ENCODE peak calls at places on chromosome 18, in ten cellular contexts. One of them, this sample, is unnamed.

GRCh38 chr18:2223394-2223793 is 347.9 kb downstream of the METTL4 start:
- DNase-seq in nephron progenitor cell: no peak
- DNase-seq in MV-4-11: no peak
- DNase-seq in amniotic stem cell: no peak
- DNase-seq in astrocyte of the spinal cord: peak; percentile 63
- DNase-seq in stimulated activated CD8-positive, alpha-beta memory T cell treated with anti-CD3 and anti-CD28 coated beads, Interleukin-15, amount 100 ng/mL, for 1 hour: no peak
- DNase-seq in sigmoid colon: no peak
- DNase-seq in A673: no peak
- DNase-seq in amygdala: no peak
- DNase-seq in GM10248: no peak
- DNase-seq in this sample: no peak

GRCh38 chr18:34594243-34594642 is 115.9 kb upstream of the DTNA start:
- DNase-seq in stimulated activated CD8-positive, alpha-beta memory T cell treated with anti-CD3 and anti-CD28 coated beads, Interleukin-15, amount 100 ng/mL, for 1 hour: no peak
- DNase-seq in amniotic stem cell: no peak
- DNase-seq in astrocyte of the spinal cord: peak; percentile 7
- DNase-seq in MV-4-11: no peak
- DNase-seq in nephron progenitor cell: no peak
- DNase-seq in amygdala: no peak
- DNase-seq in sigmoid colon: no peak
- DNase-seq in A673: no peak
- DNase-seq in GM10248: no peak
- DNase-seq in this sample: no peak

GRCh38 chr18:61975526-61976326 is 82.9 kb upstream of the RNF152 start:
- DNase-seq in nephron progenitor cell: no peak
- DNase-seq in MV-4-11: no peak
- DNase-seq in amygdala: no peak
- DNase-seq in amniotic stem cell: no peak
- DNase-seq in stimulated activated CD8-positive, alpha-beta memory T cell treated with anti-CD3 and anti-CD28 coated beads, Interleukin-15, amount 100 ng/mL, for 1 hour: no peak
- DNase-seq in sigmoid colon: no peak
- DNase-seq in A673: no peak
- DNase-seq in astrocyte of the spinal cord: no peak
- DNase-seq in GM10248: no peak
- DNase-seq in this sample: no peak

GRCh38 chr18:24413148-24413547 is 13.3 kb upstream of the IMPACT start:
- DNase-seq in stimulated activated CD8-positive, alpha-beta memory T cell treated with anti-CD3 and anti-CD28 coated beads, Interleukin-15, amount 100 ng/mL, for 1 hour: no peak
- DNase-seq in sigmoid colon: no peak
- DNase-seq in GM10248: no peak
- DNase-seq in nephron progenitor cell: no peak
- DNase-seq in astrocyte of the spinal cord: no peak
- DNase-seq in amniotic stem cell: no peak
- DNase-seq in A673: no peak
- DNase-seq in amygdala: no peak
- DNase-seq in MV-4-11: no peak
- DNase-seq in this sample: no peak

GRCh38 chr18:28793911-28794310 is 617.0 kb upstream of the CDH2 start:
- DNase-seq in astrocyte of the spinal cord: no peak
- DNase-seq in MV-4-11: no peak
- DNase-seq in amygdala: no peak
- DNase-seq in amniotic stem cell: no peak
- DNase-seq in stimulated activated CD8-positive, alpha-beta memory T cell treated with anti-CD3 and anti-CD28 coated beads, Interleukin-15, amount 100 ng/mL, for 1 hour: no peak
- DNase-seq in nephron progenitor cell: no peak
- DNase-seq in A673: no peak
- DNase-seq in GM10248: no peak
- DNase-seq in sigmoid colon: no peak
- DNase-seq in this sample: no peak

GRCh38 chr18:58792086-58792485 is 72.6 kb upstream of the ZNF532 start:
- DNase-seq in GM10248: peak; percentile 71
- DNase-seq in MV-4-11: no peak
- DNase-seq in stimulated activated CD8-positive, alpha-beta memory T cell treated with anti-CD3 and anti-CD28 coated beads, Interleukin-15, amount 100 ng/mL, for 1 hour: no peak
- DNase-seq in nephron progenitor cell: no peak
- DNase-seq in sigmoid colon: no peak
- DNase-seq in amniotic stem cell: no peak
- DNase-seq in astrocyte of the spinal cord: no peak
- DNase-seq in A673: no peak
- DNase-seq in amygdala: no peak
- DNase-seq in this sample: no peak

GRCh38 chr18:7021994-7022840 is 95.4 kb downstream of the LAMA1 start:
- DNase-seq in nephron progenitor cell: no peak
- DNase-seq in sigmoid colon: no peak
- DNase-seq in amniotic stem cell: no peak
- DNase-seq in astrocyte of the spinal cord: peak; percentile 20
- DNase-seq in A673: peak; percentile 15
- DNase-seq in amygdala: no peak
- DNase-seq in MV-4-11: no peak
- DNase-seq in stimulated activated CD8-positive, alpha-beta memory T cell treated with anti-CD3 and anti-CD28 coated beads, Interleukin-15, amount 100 ng/mL, for 1 hour: no peak
- DNase-seq in GM10248: no peak
- DNase-seq in this sample: no peak

GRCh38 chr18:56505971-56506370 is 132.4 kb downstream of the TXNL1 start:
- DNase-seq in amygdala: no peak
- DNase-seq in sigmoid colon: no peak
- DNase-seq in stimulated activated CD8-positive, alpha-beta memory T cell treated with anti-CD3 and anti-CD28 coated beads, Interleukin-15, amount 100 ng/mL, for 1 hour: no peak
- DNase-seq in GM10248: no peak
- DNase-seq in MV-4-11: no peak
- DNase-seq in nephron progenitor cell: no peak
- DNase-seq in astrocyte of the spinal cord: no peak
- DNase-seq in A673: no peak
- DNase-seq in amniotic stem cell: no peak
- DNase-seq in this sample: no peak

GRCh38 chr18:3578621-3579020 is 128.6 kb downstream of the TGIF1 start:
- DNase-seq in nephron progenitor cell: no peak
- DNase-seq in amygdala: no peak
- DNase-seq in sigmoid colon: no peak
- DNase-seq in GM10248: no peak
- DNase-seq in astrocyte of the spinal cord: no peak
- DNase-seq in MV-4-11: no peak
- DNase-seq in amniotic stem cell: no peak
- DNase-seq in A673: no peak
- DNase-seq in stimulated activated CD8-positive, alpha-beta memory T cell treated with anti-CD3 and anti-CD28 coated beads, Interleukin-15, amount 100 ng/mL, for 1 hour: no peak
- DNase-seq in this sample: no peak

GRCh38 chr18:41532344-41533086 is 422.5 kb upstream of the PIK3C3 start:
- DNase-seq in amygdala: no peak
- DNase-seq in amniotic stem cell: peak; percentile 2
- DNase-seq in stimulated activated CD8-positive, alpha-beta memory T cell treated with anti-CD3 and anti-CD28 coated beads, Interleukin-15, amount 100 ng/mL, for 1 hour: no peak
- DNase-seq in nephron progenitor cell: no peak
- DNase-seq in astrocyte of the spinal cord: peak; percentile 1
- DNase-seq in MV-4-11: no peak
- DNase-seq in sigmoid colon: no peak
- DNase-seq in A673: peak; percentile 43
- DNase-seq in GM10248: no peak
- DNase-seq in this sample: no peak

GRCh38 chr18:7273301-7273911 is 42.5 kb downstream of the LRRC30 start:
- DNase-seq in GM10248: no peak
- DNase-seq in nephron progenitor cell: no peak
- DNase-seq in astrocyte of the spinal cord: peak; percentile 76
- DNase-seq in amniotic stem cell: peak; percentile 2
- DNase-seq in amygdala: no peak
- DNase-seq in sigmoid colon: peak; percentile 81
- DNase-seq in MV-4-11: peak; percentile 56
- DNase-seq in stimulated activated CD8-positive, alpha-beta memory T cell treated with anti-CD3 and anti-CD28 coated beads, Interleukin-15, amount 100 ng/mL, for 1 hour: no peak
- DNase-seq in A673: peak; percentile 22
- DNase-seq in this sample: peak; percentile 59

GRCh38 chr18:79372991-79373390 is 22.7 kb upstream of the NFATC1 start:
- DNase-seq in GM10248: no peak
- DNase-seq in stimulated activated CD8-positive, alpha-beta memory T cell treated with anti-CD3 and anti-CD28 coated beads, Interleukin-15, amount 100 ng/mL, for 1 hour: no peak
- DNase-seq in MV-4-11: no peak
- DNase-seq in amygdala: no peak
- DNase-seq in A673: no peak
- DNase-seq in astrocyte of the spinal cord: no peak
- DNase-seq in amniotic stem cell: no peak
- DNase-seq in sigmoid colon: no peak
- DNase-seq in nephron progenitor cell: no peak
- DNase-seq in this sample: no peak

GRCh38 chr18:40935423-40935822 is 1019.6 kb upstream of the PIK3C3 start:
- DNase-seq in MV-4-11: peak; percentile 18
- DNase-seq in GM10248: no peak
- DNase-seq in nephron progenitor cell: no peak
- DNase-seq in astrocyte of the spinal cord: no peak
- DNase-seq in sigmoid colon: no peak
- DNase-seq in A673: peak; percentile 66
- DNase-seq in stimulated activated CD8-positive, alpha-beta memory T cell treated with anti-CD3 and anti-CD28 coated beads, Interleukin-15, amount 100 ng/mL, for 1 hour: no peak
- DNase-seq in amygdala: no peak
- DNase-seq in amniotic stem cell: no peak
- DNase-seq in this sample: no peak

GRCh38 chr18:39825485-39825884 is 2129.5 kb upstream of the PIK3C3 start:
- DNase-seq in A673: no peak
- DNase-seq in amniotic stem cell: no peak
- DNase-seq in astrocyte of the spinal cord: peak; percentile 28
- DNase-seq in sigmoid colon: no peak
- DNase-seq in amygdala: no peak
- DNase-seq in MV-4-11: no peak
- DNase-seq in nephron progenitor cell: no peak
- DNase-seq in stimulated activated CD8-positive, alpha-beta memory T cell treated with anti-CD3 and anti-CD28 coated beads, Interleukin-15, amount 100 ng/mL, for 1 hour: no peak
- DNase-seq in GM10248: no peak
- DNase-seq in this sample: no peak

GRCh38 chr18:8696749-8697211 is 8.6 kb upstream of the MTCL1 start:
- DNase-seq in astrocyte of the spinal cord: peak; percentile 60
- DNase-seq in amniotic stem cell: no peak
- DNase-seq in stimulated activated CD8-positive, alpha-beta memory T cell treated with anti-CD3 and anti-CD28 coated beads, Interleukin-15, amount 100 ng/mL, for 1 hour: peak; percentile 65
- DNase-seq in nephron progenitor cell: peak; percentile 86
- DNase-seq in amygdala: no peak
- DNase-seq in sigmoid colon: peak; percentile 88
- DNase-seq in A673: peak; percentile 71
- DNase-seq in MV-4-11: peak; percentile 10
- DNase-seq in GM10248: peak; percentile 81
- DNase-seq in this sample: no peak

GRCh38 chr18:55275042-55275897 is 312.7 kb downstream of the TCF4 start:
- DNase-seq in A673: peak; percentile 60
- DNase-seq in nephron progenitor cell: no peak
- DNase-seq in sigmoid colon: no peak
- DNase-seq in GM10248: no peak
- DNase-seq in astrocyte of the spinal cord: peak; percentile 77
- DNase-seq in amygdala: no peak
- DNase-seq in amniotic stem cell: peak; percentile 80
- DNase-seq in MV-4-11: peak; percentile 49
- DNase-seq in stimulated activated CD8-positive, alpha-beta memory T cell treated with anti-CD3 and anti-CD28 coated beads, Interleukin-15, amount 100 ng/mL, for 1 hour: no peak
- DNase-seq in this sample: no peak

GRCh38 chr18:8735274-8735673 is 29.9 kb downstream of the MTCL1 start:
- DNase-seq in amygdala: no peak
- DNase-seq in nephron progenitor cell: peak; percentile 47
- DNase-seq in astrocyte of the spinal cord: no peak
- DNase-seq in MV-4-11: no peak
- DNase-seq in GM10248: no peak
- DNase-seq in A673: no peak
- DNase-seq in stimulated activated CD8-positive, alpha-beta memory T cell treated with anti-CD3 and anti-CD28 coated beads, Interleukin-15, amount 100 ng/mL, for 1 hour: no peak
- DNase-seq in amniotic stem cell: no peak
- DNase-seq in sigmoid colon: no peak
- DNase-seq in this sample: no peak

GRCh38 chr18:39839782-39840181 is 2115.3 kb upstream of the PIK3C3 start:
- DNase-seq in sigmoid colon: no peak
- DNase-seq in A673: no peak
- DNase-seq in MV-4-11: no peak
- DNase-seq in GM10248: no peak
- DNase-seq in amniotic stem cell: no peak
- DNase-seq in astrocyte of the spinal cord: peak; percentile 58
- DNase-seq in amygdala: no peak
- DNase-seq in nephron progenitor cell: no peak
- DNase-seq in stimulated activated CD8-positive, alpha-beta memory T cell treated with anti-CD3 and anti-CD28 coated beads, Interleukin-15, amount 100 ng/mL, for 1 hour: no peak
- DNase-seq in this sample: no peak

GRCh38 chr18:12377556-12378553 is 828 bp upstream of the AFG3L2 start:
- DNase-seq in amygdala: no peak
- DNase-seq in GM10248: no peak
- DNase-seq in nephron progenitor cell: peak; percentile 19
- DNase-seq in sigmoid colon: no peak
- DNase-seq in MV-4-11: peak; percentile 99
- DNase-seq in A673: peak; percentile 9
- DNase-seq in stimulated activated CD8-positive, alpha-beta memory T cell treated with anti-CD3 and anti-CD28 coated beads, Interleukin-15, amount 100 ng/mL, for 1 hour: no peak
- DNase-seq in amniotic stem cell: no peak
- DNase-seq in astrocyte of the spinal cord: no peak
- DNase-seq in this sample: no peak

GRCh38 chr18:34977787-34978532 is 63.3 kb upstream of the MAPRE2 start:
- DNase-seq in GM10248: peak; percentile 22
- DNase-seq in astrocyte of the spinal cord: no peak
- DNase-seq in stimulated activated CD8-positive, alpha-beta memory T cell treated with anti-CD3 and anti-CD28 coated beads, Interleukin-15, amount 100 ng/mL, for 1 hour: no peak
- DNase-seq in amygdala: no peak
- DNase-seq in MV-4-11: peak; percentile 26
- DNase-seq in nephron progenitor cell: peak; percentile 44
- DNase-seq in sigmoid colon: peak; percentile 70
- DNase-seq in amniotic stem cell: no peak
- DNase-seq in A673: peak; percentile 49
- DNase-seq in this sample: no peak

GRCh38 chr18:5556317-5556974 is 12.6 kb upstream of the EPB41L3 start:
- DNase-seq in MV-4-11: no peak
- DNase-seq in astrocyte of the spinal cord: peak; percentile 62
- DNase-seq in sigmoid colon: no peak
- DNase-seq in GM10248: no peak
- DNase-seq in stimulated activated CD8-positive, alpha-beta memory T cell treated with anti-CD3 and anti-CD28 coated beads, Interleukin-15, amount 100 ng/mL, for 1 hour: no peak
- DNase-seq in amniotic stem cell: no peak
- DNase-seq in A673: no peak
- DNase-seq in nephron progenitor cell: no peak
- DNase-seq in amygdala: no peak
- DNase-seq in this sample: no peak

GRCh38 chr18:36688020-36688965 is 140.5 kb downstream of the TPGS2 start:
- DNase-seq in amniotic stem cell: peak; percentile 37
- DNase-seq in sigmoid colon: no peak
- DNase-seq in amygdala: no peak
- DNase-seq in astrocyte of the spinal cord: peak; percentile 77
- DNase-seq in A673: peak; percentile 73
- DNase-seq in stimulated activated CD8-positive, alpha-beta memory T cell treated with anti-CD3 and anti-CD28 coated beads, Interleukin-15, amount 100 ng/mL, for 1 hour: peak; percentile 7
- DNase-seq in nephron progenitor cell: peak; percentile 78
- DNase-seq in MV-4-11: peak; percentile 26
- DNase-seq in GM10248: peak; percentile 64
- DNase-seq in this sample: no peak

GRCh38 chr18:74303936-74304335 is 11.7 kb upstream of the C18orf63 start:
- DNase-seq in GM10248: no peak
- DNase-seq in sigmoid colon: no peak
- DNase-seq in astrocyte of the spinal cord: peak; percentile 43
- DNase-seq in amygdala: no peak
- DNase-seq in A673: no peak
- DNase-seq in MV-4-11: no peak
- DNase-seq in nephron progenitor cell: no peak
- DNase-seq in amniotic stem cell: no peak
- DNase-seq in stimulated activated CD8-positive, alpha-beta memory T cell treated with anti-CD3 and anti-CD28 coated beads, Interleukin-15, amount 100 ng/mL, for 1 hour: no peak
- DNase-seq in this sample: no peak